ENCODE peak calls at places on chromosome 17, in six cellular contexts. I, P, W, T, Q and C are unnamed samples.

GRCh38 chr17:6567528-6568185 is 11.3 kb upstream of the PITPNM3 start:
- DNase-seq in I (no peak), P (peak; percentile 57), W (peak; percentile 55), T (no peak), Q (no peak), C (peak; percentile 19)

GRCh38 chr17:40850287-40850972 is 16.6 kb downstream of the KRT12 start:
- DNase-seq in I (peak; percentile 70), P (no peak), W (no peak), T (no peak), Q (peak; percentile 93), C (peak; percentile 55)

GRCh38 chr17:75511610-75512575 is 3.4 kb downstream of the CASKIN2 start:
- DNase-seq in I (no peak), P (no peak), W (no peak), T (no peak), Q (no peak), C (peak; percentile 19)

GRCh38 chr17:4485676-4486646 is 12.7 kb upstream of the SPNS2 start:
- DNase-seq in I (no peak), P (no peak), W (no peak), T (no peak), Q (peak; percentile 41), C (no peak)

GRCh38 chr17:32878211-32878610 is 1.3 kb upstream of the MYO1D start:
- DNase-seq in I (peak; percentile 32), P (no peak), W (no peak), T (no peak), Q (no peak), C (no peak)

GRCh38 chr17:80902197-80903019 is 89.2 kb upstream of the CHMP6 start:
- DNase-seq in I (no peak), P (no peak), W (no peak), T (no peak), Q (no peak), C (no peak)

GRCh38 chr17:63827801-63828221 is 348 bp upstream of the FTSJ3 start:
- DNase-seq in I (no peak), P (no peak), W (no peak), T (no peak), Q (no peak), C (no peak)

GRCh38 chr17:49361129-49361901 is 735 bp downstream of the ZNF652 start:
- DNase-seq in I (no peak), P (peak; percentile 68), W (peak; percentile 61), T (no peak), Q (peak; percentile 43), C (peak; percentile 61)

GRCh38 chr17:7687072-7687907 is at the start of gene TP53:
- DNase-seq in I (peak; percentile 90), P (peak; percentile 93), W (peak; percentile 98), T (peak; percentile 92), Q (peak; percentile 96), C (peak; percentile 95)

GRCh38 chr17:7686221-7687071 is 844 bp downstream of the TP53 start:
- DNase-seq in I (peak; percentile 73), P (peak; percentile 83), W (peak; percentile 93), T (peak; percentile 93), Q (peak; percentile 83), C (peak; percentile 93)

GRCh38 chr17:7685533-7686220 is 1.6 kb downstream of the TP53 start:
- DNase-seq in I (peak; percentile 92), P (peak; percentile 91), W (peak; percentile 97), T (no peak), Q (peak; percentile 95), C (peak; percentile 96)

GRCh38 chr17:7688808-7689316 is 585 bp downstream of the WRAP53 start:
- DNase-seq in I (no peak), P (no peak), W (no peak), T (no peak), Q (no peak), C (no peak)

DNA sequence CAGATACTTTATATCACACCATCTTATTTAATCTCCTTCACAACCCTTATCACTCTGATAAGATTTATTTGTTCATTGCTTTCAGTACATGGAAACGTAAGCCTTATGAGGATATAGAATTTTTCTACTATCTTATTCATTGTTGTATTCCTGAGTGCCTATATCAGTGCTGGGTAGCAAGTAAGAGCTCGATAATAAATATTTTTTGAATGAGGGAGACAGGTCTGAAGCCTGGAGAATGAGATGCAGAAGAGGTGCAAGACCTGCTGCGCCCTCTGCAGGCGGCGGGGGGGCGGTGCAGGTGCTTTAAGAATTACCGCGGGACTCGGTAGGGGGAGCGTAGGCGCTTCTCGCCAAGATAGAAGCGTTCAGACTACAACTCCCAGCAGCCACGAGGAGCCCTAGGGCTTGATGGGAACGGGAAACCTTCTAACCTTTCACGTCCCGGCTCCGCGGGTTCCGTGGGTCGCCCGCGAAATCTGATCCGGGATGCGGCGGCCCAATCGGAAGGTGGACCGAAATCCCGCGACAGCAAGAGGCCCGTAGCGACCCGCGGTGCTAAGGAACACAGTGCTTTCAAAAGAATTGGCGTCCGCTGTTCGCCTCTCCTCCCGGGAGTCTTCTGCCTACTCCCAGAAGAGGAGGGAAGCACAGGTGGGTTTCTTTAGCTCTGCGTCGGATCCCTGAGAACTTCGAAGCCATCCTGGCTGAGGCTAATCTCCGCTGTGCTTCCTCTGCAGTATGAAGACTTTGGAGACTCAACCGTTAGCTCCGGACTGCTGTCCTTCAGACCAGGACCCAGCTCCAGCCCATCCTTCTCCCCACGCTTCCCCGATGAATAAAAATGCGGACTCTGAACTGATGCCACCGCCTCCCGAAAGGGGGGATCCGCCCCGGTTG is at the start of gene WRAP53:
- DNase-seq in I (peak; percentile 99), P (peak; percentile 99), W (peak; percentile 100), T (peak; percentile 99), Q (peak; percentile 100), C (peak; percentile 100)
- H4K8ac ChIP-seq in I (peak within 1 kb of the TSS; percentile 95), P (peak within 1 kb of the TSS; percentile 99), W (no peak within 1 kb of the TSS), T (no peak within 1 kb of the TSS), Q (peak within 1 kb of the TSS; percentile 95), C (no peak within 1 kb of the TSS)

DNA sequence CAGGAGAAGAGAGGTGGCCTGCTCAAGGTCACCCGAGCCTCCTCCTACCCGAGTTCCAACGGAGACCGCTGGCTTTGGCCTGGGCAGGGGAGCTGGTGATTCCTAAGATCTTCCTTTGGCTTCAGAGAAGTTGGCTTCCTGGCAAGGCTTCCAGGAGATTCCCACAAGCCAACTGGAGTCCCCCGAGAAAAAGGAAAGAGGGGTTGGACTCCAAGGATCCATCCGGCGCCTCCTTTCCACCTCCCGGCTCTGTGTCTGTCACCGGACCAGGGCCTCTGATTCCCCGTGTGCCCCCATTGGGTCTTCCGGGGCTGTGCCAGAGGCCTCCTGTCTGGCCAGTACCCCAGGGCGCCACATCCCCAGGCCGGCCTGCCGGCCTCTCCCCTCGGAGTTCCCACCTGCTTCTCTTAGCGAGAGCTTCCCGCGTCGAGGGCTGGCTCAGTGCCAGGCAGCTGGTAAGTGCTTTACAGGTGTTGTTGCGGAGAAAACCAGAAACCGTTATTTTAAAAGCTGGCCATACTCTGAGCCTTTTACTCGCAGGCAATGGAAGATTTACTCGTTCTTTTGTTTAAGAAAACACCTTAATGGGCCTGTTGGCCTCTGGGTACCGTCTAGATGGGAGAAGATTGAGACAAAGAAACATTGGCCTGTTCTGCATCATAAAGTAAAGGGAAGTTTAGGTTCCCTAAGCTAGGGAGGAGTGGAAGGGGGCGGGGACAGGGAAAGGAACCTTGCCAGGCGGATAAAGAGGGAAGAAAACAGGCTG is 258.4 kb upstream of the SDK2 start:
- DNase-seq in I (no peak), P (peak; percentile 63), W (no peak), T (no peak), Q (no peak), C (no peak)
- H3K4me3 ChIP-seq in I (no peak overlapping the region), P (peak overlapping the region; percentile 51), W (no peak overlapping the region), T (no peak overlapping the region), Q (no peak overlapping the region), C (peak overlapping the region; percentile 52)

GRCh38 chr17:31820691-31821435 is 38.2 kb downstream of the COPRS start:
- DNase-seq in I (peak; percentile 70), P (no peak), W (no peak), T (no peak), Q (no peak), C (no peak)
- H4K8ac ChIP-seq in I (no peak overlapping the region), P (no peak overlapping the region), W (no peak overlapping the region), T (no peak overlapping the region), Q (no peak overlapping the region), C (no peak overlapping the region)

GRCh38 chr17:79730769-79731483 is at the start of gene ENPP7:
- DNase-seq in I (no peak), P (no peak), W (no peak), T (no peak), Q (no peak), C (no peak)

GRCh38 chr17:79732804-79733691 is 2.3 kb downstream of the ENPP7 start:
- DNase-seq in I (no peak), P (no peak), W (no peak), T (no peak), Q (peak; percentile 7), C (peak; percentile 38)

GRCh38 chr17:79732246-79732645 is 1.5 kb downstream of the ENPP7 start:
- DNase-seq in I (no peak), P (no peak), W (no peak), T (no peak), Q (no peak), C (no peak)

GRCh38 chr17:79735096-79735495 is 4.4 kb downstream of the ENPP7 start:
- DNase-seq in I (no peak), P (no peak), W (no peak), T (no peak), Q (no peak), C (no peak)

DNA sequence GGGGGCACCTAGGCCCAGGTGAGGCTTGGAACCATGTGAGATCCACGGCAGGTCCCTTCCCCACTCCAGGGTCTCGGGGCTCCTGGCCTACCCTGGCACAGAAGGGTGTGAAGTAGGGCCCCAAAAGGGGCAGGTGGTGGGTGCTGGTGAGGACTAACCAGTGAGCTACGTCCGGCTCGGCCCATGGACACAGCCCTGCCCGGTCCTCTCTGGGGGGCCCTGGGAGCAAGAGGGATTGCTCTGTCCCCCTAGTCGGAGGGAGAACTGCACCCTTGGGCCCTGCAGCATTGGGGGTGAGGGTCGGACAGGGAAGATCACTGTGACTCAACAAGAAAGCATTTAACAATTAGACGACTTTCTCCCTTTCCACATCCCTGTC is 2.9 kb downstream of the ENPP7 start:
- DNase-seq in I (no peak), P (no peak), W (no peak), T (no peak), Q (no peak), C (no peak)
- H3K4me3 ChIP-seq in I (no peak overlapping the region), P (no peak overlapping the region), W (no peak overlapping the region), T (peak overlapping the region; percentile 19), Q (no peak overlapping the region), C (no peak overlapping the region)

GRCh38 chr17:50506298-50506697 is 1.9 kb upstream of the MYCBPAP start:
- DNase-seq in I (no peak), P (no peak), W (no peak), T (no peak), Q (no peak), C (no peak)
- H4K8ac ChIP-seq in I (no peak overlapping the region), P (no peak overlapping the region), W (no peak overlapping the region), T (no peak overlapping the region), Q (no peak overlapping the region), C (no peak overlapping the region)